ENCODE peak calls at places on chromosomes 6 and 20, in five cellular contexts. One of them, this sample, is unnamed.

GRCh38 chr20:58233881-58234528 is 5.6 kb upstream of the ANKRD60 start:
- DNase-seq in choroid plexus epithelial cell: no peak
- DNase-seq in kidney: no peak
- DNase-seq in fibroblast of pulmonary artery: no peak
- DNase-seq in fibroblast of mammary gland: no peak
- DNase-seq in this sample: no peak

GRCh38 chr6:259901-260508 is 32.3 kb upstream of the DUSP22 start:
- DNase-seq in choroid plexus epithelial cell: no peak
- DNase-seq in kidney: no peak
- DNase-seq in fibroblast of pulmonary artery: no peak
- DNase-seq in fibroblast of mammary gland: no peak
- DNase-seq in this sample: no peak

GRCh38 chr6:50277774-50278173 is 228.0 kb upstream of the DEFB112 start:
- DNase-seq in choroid plexus epithelial cell: no peak
- DNase-seq in kidney: no peak
- DNase-seq in fibroblast of pulmonary artery: no peak
- DNase-seq in fibroblast of mammary gland: no peak
- DNase-seq in this sample: no peak

GRCh38 chr6:30200551-30201281 is 12.5 kb downstream of the TRIM26 start:
- DNase-seq in choroid plexus epithelial cell: no peak
- DNase-seq in kidney: no peak
- DNase-seq in fibroblast of pulmonary artery: no peak
- DNase-seq in fibroblast of mammary gland: no peak
- DNase-seq in this sample: no peak

GRCh38 chr6:138517635-138518034 is 18.3 kb upstream of the NHSL1 start:
- DNase-seq in choroid plexus epithelial cell: peak; percentile 60
- DNase-seq in kidney: no peak
- DNase-seq in fibroblast of pulmonary artery: peak; percentile 54
- DNase-seq in fibroblast of mammary gland: peak; percentile 47
- DNase-seq in this sample: peak; percentile 74

GRCh38 chr20:64201653-64202052 is 37.4 kb downstream of the MYT1 start:
- DNase-seq in choroid plexus epithelial cell: no peak
- DNase-seq in kidney: no peak
- DNase-seq in fibroblast of pulmonary artery: no peak
- DNase-seq in fibroblast of mammary gland: no peak
- DNase-seq in this sample: no peak

GRCh38 chr6:138817799-138818198 is 21.9 kb downstream of the ECT2L start:
- DNase-seq in choroid plexus epithelial cell: peak; percentile 95
- DNase-seq in kidney: peak; percentile 83
- DNase-seq in fibroblast of pulmonary artery: peak; percentile 66
- DNase-seq in fibroblast of mammary gland: peak; percentile 76
- DNase-seq in this sample: peak; percentile 100

GRCh38 chr20:41509316-41509715 is 108.9 kb downstream of the CHD6 start:
- DNase-seq in choroid plexus epithelial cell: no peak
- DNase-seq in kidney: no peak
- DNase-seq in fibroblast of pulmonary artery: no peak
- DNase-seq in fibroblast of mammary gland: no peak
- DNase-seq in this sample: no peak

GRCh38 chr6:14466278-14466677 is 348.7 kb downstream of the CD83 start:
- DNase-seq in choroid plexus epithelial cell: peak; percentile 7
- DNase-seq in kidney: no peak
- DNase-seq in fibroblast of pulmonary artery: peak; percentile 57
- DNase-seq in fibroblast of mammary gland: peak; percentile 15
- DNase-seq in this sample: no peak

DNA sequence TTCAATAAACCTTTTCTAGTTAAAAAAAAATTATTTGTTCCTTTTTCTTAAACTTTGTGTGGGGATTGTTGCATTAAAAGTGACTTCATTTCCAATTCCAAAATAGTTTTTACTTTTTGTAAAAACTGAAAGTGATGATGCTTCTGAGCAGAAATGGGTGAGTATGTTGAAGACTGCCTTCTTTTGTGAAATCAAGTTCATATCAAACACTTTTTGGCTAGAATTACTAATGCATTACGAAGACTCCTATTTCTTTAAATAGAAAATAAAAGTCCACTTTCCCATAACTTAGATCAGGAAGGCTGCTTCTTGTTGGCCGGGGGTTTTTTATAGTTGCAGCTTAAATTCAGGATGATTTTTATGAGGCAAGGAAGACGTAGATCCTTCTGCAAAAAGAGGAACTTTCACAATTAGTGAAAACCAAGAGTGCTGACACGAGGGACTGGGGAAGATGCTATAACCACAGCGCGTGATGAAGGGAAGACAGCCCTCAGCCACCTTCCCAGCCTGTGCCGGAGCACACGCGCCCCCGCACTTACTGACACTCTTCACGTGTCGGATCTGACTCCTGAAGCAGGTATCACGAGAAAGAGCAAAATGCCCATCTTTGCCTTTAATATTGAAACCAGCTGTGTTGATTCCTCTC is 206.1 kb upstream of the PRDM1 start:
- DNase-seq in choroid plexus epithelial cell: no peak
- DNase-seq in kidney: no peak
- DNase-seq in fibroblast of pulmonary artery: no peak
- DNase-seq in fibroblast of mammary gland: no peak
- DNase-seq in this sample: no peak
- H3K4me3 ChIP-seq in choroid plexus epithelial cell: no peak overlapping the region
- H3K4me3 ChIP-seq in kidney: no peak overlapping the region
- H3K4me3 ChIP-seq in fibroblast of pulmonary artery: no peak overlapping the region
- H3K4me3 ChIP-seq in fibroblast of mammary gland: no peak overlapping the region
- H3K4me3 ChIP-seq in this sample: no peak overlapping the region

GRCh38 chr6:156699017-156699421 is 78.2 kb upstream of the ARID1B start:
- DNase-seq in choroid plexus epithelial cell: peak; percentile 81
- DNase-seq in kidney: no peak
- DNase-seq in fibroblast of pulmonary artery: peak; percentile 76
- DNase-seq in fibroblast of mammary gland: peak; percentile 83
- DNase-seq in this sample: peak; percentile 96
- H3K4me3 ChIP-seq in choroid plexus epithelial cell: no peak overlapping the region
- H3K4me3 ChIP-seq in kidney: no peak overlapping the region
- H3K4me3 ChIP-seq in fibroblast of pulmonary artery: no peak overlapping the region
- H3K4me3 ChIP-seq in fibroblast of mammary gland: no peak overlapping the region
- H3K4me3 ChIP-seq in this sample: no peak overlapping the region

GRCh38 chr6:105902401-105903031 is 183.6 kb upstream of the PRDM1 start:
- DNase-seq in choroid plexus epithelial cell: no peak
- DNase-seq in kidney: no peak
- DNase-seq in fibroblast of pulmonary artery: no peak
- DNase-seq in fibroblast of mammary gland: peak; percentile 86
- DNase-seq in this sample: no peak
- H3K4me3 ChIP-seq in choroid plexus epithelial cell: no peak overlapping the region
- H3K4me3 ChIP-seq in kidney: no peak overlapping the region
- H3K4me3 ChIP-seq in fibroblast of pulmonary artery: no peak overlapping the region
- H3K4me3 ChIP-seq in fibroblast of mammary gland: no peak overlapping the region
- H3K4me3 ChIP-seq in this sample: no peak overlapping the region

DNA sequence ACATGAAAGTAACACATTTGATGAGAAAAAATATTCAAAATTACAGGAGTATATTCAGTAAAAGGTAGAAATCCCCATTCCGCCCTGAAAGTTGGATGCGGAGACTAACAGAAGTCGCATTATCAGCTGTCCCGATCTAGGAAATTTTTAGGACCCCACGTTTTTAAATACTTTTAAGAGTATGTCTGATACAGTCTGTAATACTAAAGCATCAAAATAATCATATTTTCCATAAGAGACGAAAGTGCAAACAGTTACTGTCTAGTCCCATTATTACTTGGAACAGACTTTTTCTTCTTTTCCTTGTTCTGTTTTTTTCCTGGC is 642 bp downstream of the PLAGL1 start:
- DNase-seq in choroid plexus epithelial cell: no peak
- DNase-seq in kidney: no peak
- DNase-seq in fibroblast of pulmonary artery: no peak
- DNase-seq in fibroblast of mammary gland: no peak
- DNase-seq in this sample: no peak
- H3K4me3 ChIP-seq in choroid plexus epithelial cell: peak overlapping the region; percentile 67
- H3K4me3 ChIP-seq in kidney: peak overlapping the region; percentile 50
- H3K4me3 ChIP-seq in fibroblast of pulmonary artery: peak overlapping the region; percentile 75
- H3K4me3 ChIP-seq in fibroblast of mammary gland: peak overlapping the region; percentile 68
- H3K4me3 ChIP-seq in this sample: peak overlapping the region; percentile 44

GRCh38 chr20:8646716-8647115 is 422.2 kb upstream of the PLCB4 start:
- DNase-seq in choroid plexus epithelial cell: peak; percentile 70
- DNase-seq in kidney: no peak
- DNase-seq in fibroblast of pulmonary artery: peak; percentile 63
- DNase-seq in fibroblast of mammary gland: peak; percentile 34
- DNase-seq in this sample: no peak
- H3K4me3 ChIP-seq in choroid plexus epithelial cell: no peak overlapping the region
- H3K4me3 ChIP-seq in kidney: no peak overlapping the region
- H3K4me3 ChIP-seq in fibroblast of pulmonary artery: no peak overlapping the region
- H3K4me3 ChIP-seq in fibroblast of mammary gland: no peak overlapping the region
- H3K4me3 ChIP-seq in this sample: no peak overlapping the region

DNA sequence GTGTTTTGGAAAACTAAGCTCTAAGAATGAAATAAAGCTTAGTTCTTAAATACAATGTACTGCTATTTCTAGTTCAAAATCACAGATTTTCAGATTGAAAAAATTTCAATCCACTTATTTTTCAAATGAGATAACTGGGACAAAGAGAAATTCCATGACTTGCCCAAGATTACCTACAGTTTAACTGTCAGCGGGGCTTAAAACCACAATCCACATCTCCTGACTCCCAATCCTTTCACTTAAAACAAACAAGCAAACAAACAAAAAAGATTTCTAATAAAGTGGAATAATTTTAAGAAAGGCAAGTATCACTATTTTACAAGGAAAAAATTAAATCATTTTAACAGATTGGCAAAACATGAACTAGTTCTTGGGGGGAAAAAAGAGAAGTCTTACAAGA is 4.2 kb downstream of the PHIP start:
- DNase-seq in choroid plexus epithelial cell: no peak
- DNase-seq in kidney: no peak
- DNase-seq in fibroblast of pulmonary artery: no peak
- DNase-seq in fibroblast of mammary gland: no peak
- DNase-seq in this sample: no peak
- H3K4me3 ChIP-seq in choroid plexus epithelial cell: no peak overlapping the region
- H3K4me3 ChIP-seq in kidney: no peak overlapping the region
- H3K4me3 ChIP-seq in fibroblast of pulmonary artery: no peak overlapping the region
- H3K4me3 ChIP-seq in fibroblast of mammary gland: no peak overlapping the region
- H3K4me3 ChIP-seq in this sample: no peak overlapping the region

GRCh38 chr6:109091314-109092009 is 3.2 kb downstream of the SESN1 start:
- DNase-seq in choroid plexus epithelial cell: peak; percentile 19
- DNase-seq in kidney: no peak
- DNase-seq in fibroblast of pulmonary artery: no peak
- DNase-seq in fibroblast of mammary gland: no peak
- DNase-seq in this sample: no peak
- H3K4me3 ChIP-seq in choroid plexus epithelial cell: no peak overlapping the region
- H3K4me3 ChIP-seq in kidney: peak overlapping the region; percentile 94
- H3K4me3 ChIP-seq in fibroblast of pulmonary artery: peak overlapping the region; percentile 71
- H3K4me3 ChIP-seq in fibroblast of mammary gland: no peak overlapping the region
- H3K4me3 ChIP-seq in this sample: no peak overlapping the region

DNA sequence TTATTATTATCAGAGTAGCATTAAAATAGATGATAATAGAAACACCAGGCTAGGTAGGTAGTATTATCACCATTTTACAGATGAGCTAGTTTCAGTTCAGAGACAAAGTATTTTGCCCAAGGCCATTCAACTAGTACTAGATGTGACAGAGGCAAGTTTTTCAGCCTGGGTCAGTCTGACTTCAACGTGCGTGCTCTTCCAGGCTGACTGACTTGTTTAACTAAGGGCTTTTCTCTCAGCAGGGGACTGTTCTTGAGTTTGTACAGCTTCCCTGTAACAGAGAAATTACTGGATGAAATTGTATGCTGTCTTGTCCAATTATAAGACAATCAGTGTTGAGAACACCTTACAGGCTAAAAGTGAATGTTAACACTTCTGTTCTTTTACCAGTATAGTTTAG is 333.5 kb upstream of the MAN1A1 start:
- DNase-seq in choroid plexus epithelial cell: peak; percentile 60
- DNase-seq in kidney: no peak
- DNase-seq in fibroblast of pulmonary artery: no peak
- DNase-seq in fibroblast of mammary gland: no peak
- DNase-seq in this sample: peak; percentile 52
- H3K4me3 ChIP-seq in choroid plexus epithelial cell: no peak overlapping the region
- H3K4me3 ChIP-seq in kidney: no peak overlapping the region
- H3K4me3 ChIP-seq in fibroblast of pulmonary artery: no peak overlapping the region
- H3K4me3 ChIP-seq in fibroblast of mammary gland: no peak overlapping the region
- H3K4me3 ChIP-seq in this sample: no peak overlapping the region

GRCh38 chr6:22412994-22413393 is 116.2 kb upstream of the PRL start:
- DNase-seq in choroid plexus epithelial cell: no peak
- DNase-seq in kidney: no peak
- DNase-seq in fibroblast of pulmonary artery: no peak
- DNase-seq in fibroblast of mammary gland: no peak
- DNase-seq in this sample: no peak

GRCh38 chr6:22411408-22412105 is 114.7 kb upstream of the PRL start:
- DNase-seq in choroid plexus epithelial cell: peak; percentile 70
- DNase-seq in kidney: no peak
- DNase-seq in fibroblast of pulmonary artery: peak; percentile 18
- DNase-seq in fibroblast of mammary gland: peak; percentile 84
- DNase-seq in this sample: no peak

GRCh38 chr6:22409487-22409886 is 112.7 kb upstream of the PRL start:
- DNase-seq in choroid plexus epithelial cell: no peak
- DNase-seq in kidney: no peak
- DNase-seq in fibroblast of pulmonary artery: no peak
- DNase-seq in fibroblast of mammary gland: peak; percentile 52
- DNase-seq in this sample: no peak

GRCh38 chr6:22418714-22419113 is 121.9 kb upstream of the PRL start:
- DNase-seq in choroid plexus epithelial cell: no peak
- DNase-seq in kidney: no peak
- DNase-seq in fibroblast of pulmonary artery: no peak
- DNase-seq in fibroblast of mammary gland: no peak
- DNase-seq in this sample: no peak

DNA sequence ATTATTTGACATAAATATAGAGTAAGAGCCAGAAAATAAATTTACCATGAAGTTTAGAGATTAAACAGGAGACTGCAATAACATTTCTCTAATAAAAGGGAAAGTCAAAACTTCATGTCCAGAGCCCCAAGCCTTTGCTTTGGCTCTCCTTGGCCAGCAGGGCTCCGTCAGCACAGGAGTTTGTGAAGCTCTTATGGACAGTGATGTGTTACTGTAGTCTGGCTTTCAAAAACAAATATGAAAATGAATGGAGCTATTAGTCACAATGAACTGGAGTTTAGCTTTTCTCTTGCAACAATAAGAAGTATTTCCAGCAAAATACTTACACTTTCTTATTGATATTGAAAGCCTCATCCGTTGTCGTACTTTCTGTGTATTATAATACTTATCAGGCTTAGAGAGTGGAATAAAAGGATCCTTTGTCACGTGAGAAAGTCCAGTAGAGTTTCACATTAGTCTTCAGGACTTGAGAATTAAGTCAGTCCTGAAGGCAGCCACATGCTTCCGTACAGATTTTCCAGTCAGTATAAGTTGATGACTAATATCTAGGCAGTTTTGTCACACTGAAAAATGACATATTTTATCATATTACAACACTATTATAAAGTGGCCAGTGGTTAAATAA is 117.0 kb upstream of the PRL start:
- DNase-seq in choroid plexus epithelial cell: peak; percentile 25
- DNase-seq in kidney: no peak
- DNase-seq in fibroblast of pulmonary artery: peak; percentile 55
- DNase-seq in fibroblast of mammary gland: peak; percentile 53
- DNase-seq in this sample: peak; percentile 36
- H3K4me3 ChIP-seq in choroid plexus epithelial cell: no peak overlapping the region
- H3K4me3 ChIP-seq in kidney: no peak overlapping the region
- H3K4me3 ChIP-seq in fibroblast of pulmonary artery: no peak overlapping the region
- H3K4me3 ChIP-seq in fibroblast of mammary gland: no peak overlapping the region
- H3K4me3 ChIP-seq in this sample: no peak overlapping the region